ENCODE peak calls at places on chromosomes 11 and 22, in six cellular contexts. C is H1, B is GM12891, Z is K562, Y is HepG2, W is GM12878. N is an unnamed sample.
A peak's percentile ranks its signal among the peaks of the same experiment; 100 is the strongest.

GRCh38 chr11:110433393-110434333 is 3.9 kb downstream of the FDX1 start:
- DNase-seq in Y (peak; percentile 6), C (no peak), Z (peak; percentile 17), B (no peak), W (no peak), N (no peak)

GRCh38 chr11:87726511-87726910 is 448.7 kb downstream of the RAB38 start:
- DNase-seq in C (no peak), Y (no peak), Z (no peak), W (no peak), B (no peak), N (no peak)

GRCh38 chr11:27863637-27864036 is 163.4 kb upstream of the BDNF start:
- DNase-seq in B (no peak), W (no peak), Y (no peak), Z (no peak), C (no peak), N (no peak)

GRCh38 chr11:65558002-65558784 is at the start of gene LTBP3:
- DNase-seq in Y (peak; percentile 68), B (peak; percentile 70), W (no peak), C (peak; percentile 72), Z (peak; percentile 87), N (peak; percentile 75)

GRCh38 chr22:30338802-30339201 is 12.1 kb upstream of the TBC1D10A start:
- DNase-seq in C (no peak), Y (no peak), Z (no peak), B (no peak), W (no peak), N (no peak)

GRCh38 chr11:86172894-86173293 is 71.7 kb upstream of the EED start:
- DNase-seq in Y (no peak), B (no peak), Z (peak; percentile 37), C (no peak), W (no peak), N (no peak)

GRCh38 chr11:85809881-85810280 is 1.1 kb downstream of the SYTL2 start:
- DNase-seq in Z (no peak), C (peak; percentile 56), B (no peak), W (no peak), Y (peak; percentile 9), N (no peak)

GRCh38 chr11:123057604-123058305 is 4.2 kb downstream of the HSPA8 start:
- DNase-seq in C (no peak), Y (no peak), B (no peak), W (no peak), Z (no peak), N (no peak)

GRCh38 chr11:9753031-9753430 is 89.2 kb downstream of the SWAP70 start:
- DNase-seq in Z (no peak), Y (peak; percentile 32), C (no peak), B (no peak), W (no peak), N (no peak)

GRCh38 chr22:17087176-17088131 is 2.7 kb downstream of the IL17RA start:
- DNase-seq in C (no peak), Y (no peak), B (no peak), Z (no peak), W (peak; percentile 55), N (no peak)

GRCh38 chr11:73869234-73869949 is 7.3 kb downstream of the COA4 start:
- DNase-seq in Z (no peak), B (no peak), W (no peak), Y (no peak), C (no peak), N (no peak)

GRCh38 chr11:35688023-35688422 is 25.4 kb downstream of the TRIM44 start:
- DNase-seq in Y (no peak), B (no peak), C (no peak), Z (no peak), W (no peak), N (no peak)

GRCh38 chr11:44943118-44943517 is 7.6 kb downstream of the TP53I11 start:
- DNase-seq in C (no peak), W (no peak), Z (no peak), Y (no peak), B (no peak), N (no peak)

GRCh38 chr11:96466607-96467006 is 76.8 kb downstream of the JRKL start:
- DNase-seq in Y (no peak), Z (no peak), B (no peak), W (no peak), C (no peak), N (no peak)

GRCh38 chr11:109968299-109968698 is 124.9 kb upstream of the ZC3H12C start:
- DNase-seq in C (no peak), Z (no peak), W (no peak), Y (no peak), B (no peak), N (no peak)

GRCh38 chr22:34036936-34037335 is 116.7 kb upstream of the LARGE1 start:
- DNase-seq in B (no peak), W (no peak), Z (no peak), Y (no peak), C (no peak), N (no peak)

GRCh38 chr22:44639891-44640617 is 62.0 kb upstream of the PRR5 start:
- DNase-seq in Z (no peak), B (no peak), W (no peak), C (no peak), Y (no peak), N (no peak)

GRCh38 chr11:83724704-83725114 is 438.5 kb upstream of the CCDC90B start:
- DNase-seq in Z (no peak), C (peak; percentile 60), W (no peak), B (no peak), Y (no peak), N (no peak)

GRCh38 chr11:34655335-34656008 is 34.6 kb downstream of the EHF start:
- DNase-seq in C (no peak), Y (peak; percentile 59), Z (no peak), B (no peak), W (no peak), N (no peak)

GRCh38 chr11:108870373-108871020 is 205.6 kb downstream of the DDX10 start:
- DNase-seq in W (no peak), C (no peak), B (no peak), Z (no peak), Y (peak; percentile 15), N (no peak)

GRCh38 chr11:108863528-108863927 is 198.7 kb downstream of the DDX10 start:
- DNase-seq in Z (no peak), B (no peak), W (no peak), C (no peak), Y (no peak), N (no peak)

GRCh38 chr11:108866781-108867180 is 201.9 kb downstream of the DDX10 start:
- DNase-seq in B (no peak), C (no peak), Z (no peak), W (no peak), Y (no peak), N (no peak)

GRCh38 chr11:108871152-108871551 is 206.3 kb downstream of the DDX10 start:
- DNase-seq in B (no peak), C (no peak), W (no peak), Y (peak; percentile 35), Z (no peak), N (no peak)

GRCh38 chr11:108865411-108865810 is 200.5 kb downstream of the DDX10 start:
- DNase-seq in C (no peak), W (no peak), B (no peak), Z (no peak), Y (no peak), N (no peak)
- TF ChIP-seq TAF1 in C (no peak), W (no peak), B (no peak), Z (no peak), Y (no peak), N (no peak)

GRCh38 chr11:75499423-75500305 is 26.1 kb downstream of the GDPD5 start:
- DNase-seq in B (no peak), Y (no peak), C (no peak), Z (no peak), W (no peak), N (no peak)
- TF ChIP-seq POLR2AphosphoS5 in B (no peak), Y (no peak), C (no peak), Z (no peak), W (no peak), N (no peak)

GRCh38 chr11:117814204-117814765 is 10.3 kb downstream of the FXYD2 start:
- DNase-seq in Y (no peak), B (no peak), W (no peak), C (no peak), Z (no peak), N (no peak)
- TF ChIP-seq POLR2A in Y (no peak), B (no peak), W (no peak), C (no peak), Z (no peak), N (no peak)

GRCh38 chr22:35993048-35993714 is 35.4 kb downstream of the RBFOX2 start:
- DNase-seq in Y (no peak), B (no peak), W (no peak), Z (no peak), C (no peak), N (no peak)

GRCh38 chr22:35997438-35997837 is 31.2 kb downstream of the RBFOX2 start:
- DNase-seq in Y (no peak), W (no peak), B (no peak), Z (no peak), C (no peak), N (no peak)

GRCh38 chr22:35995772-35996171 is 32.9 kb downstream of the RBFOX2 start:
- DNase-seq in W (no peak), Z (peak; percentile 11), C (no peak), Y (no peak), B (no peak), N (no peak)

GRCh38 chr22:35996596-35996995 is 32.0 kb downstream of the RBFOX2 start:
- DNase-seq in C (no peak), B (no peak), Y (no peak), Z (no peak), W (no peak), N (no peak)

GRCh38 chr22:35995345-35995744 is 33.3 kb downstream of the RBFOX2 start:
- DNase-seq in Z (no peak), Y (no peak), C (no peak), W (no peak), B (no peak), N (no peak)
- TF ChIP-seq TAF1 in Z (no peak), Y (no peak), C (no peak), W (no peak), B (no peak), N (no peak)

DNA sequence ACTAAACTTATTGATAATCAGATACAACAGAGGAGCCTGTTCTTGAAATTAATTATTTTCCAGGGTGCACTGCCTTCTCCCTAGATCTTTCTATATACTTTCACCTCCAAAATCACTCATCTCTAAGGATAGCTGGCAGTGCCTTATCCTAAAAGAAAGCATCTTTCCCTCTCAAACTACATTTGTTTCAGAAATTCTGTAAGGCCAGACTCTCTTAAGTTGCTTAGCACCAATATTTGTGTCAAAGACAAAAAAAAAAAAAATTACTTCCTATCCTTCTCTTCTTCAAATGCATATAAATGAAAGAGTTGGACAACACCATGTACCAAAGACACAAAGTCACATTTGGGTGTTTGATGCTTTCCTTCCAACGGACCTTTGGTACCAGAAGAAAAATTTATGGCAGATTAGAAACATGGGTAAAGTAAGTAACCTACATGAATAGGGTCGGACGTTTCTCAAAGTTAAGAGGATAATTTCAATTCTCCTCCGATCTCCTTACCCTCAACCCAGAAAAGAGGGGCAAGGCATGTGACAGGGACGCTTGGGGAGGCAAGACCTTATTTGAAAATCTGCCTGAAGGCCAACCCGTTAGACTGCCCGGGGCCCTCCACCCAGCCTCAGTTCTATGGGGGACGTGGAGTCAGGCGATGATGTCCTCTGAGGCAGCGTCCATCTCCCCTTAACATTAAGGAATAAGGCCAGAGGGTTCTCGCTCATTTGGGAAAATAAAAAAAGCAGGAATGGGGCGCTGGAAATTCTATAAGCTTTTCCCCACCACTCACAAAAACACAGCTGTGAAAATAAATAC is 66.3 kb downstream of the ETS1 start:
- DNase-seq in C (no peak), B (no peak), Y (no peak), Z (no peak), W (no peak), N (no peak)
- TF ChIP-seq POLR2AphosphoS5 in C (no peak), B (no peak), Y (no peak), Z (no peak), W (no peak), N (no peak)